ENCODE peak calls at places on chromosomes 13 and 19, in four cellular contexts. J, B, Y and P are unnamed samples.

GRCh38 chr19:47110521-47111080 is 3.0 kb downstream of the ZC3H4 start:
- DNase-seq in J (no peak), B (no peak), Y (peak), P (peak)

GRCh38 chr19:55229145-55229788 is 704 bp upstream of the TMEM86B start:
- DNase-seq in J (no peak), B (no peak), Y (no peak), P (no peak)

GRCh38 chr19:8610041-8610927 is at the start of gene ADAMTS10:
- DNase-seq in J (no peak), B (no peak), Y (peak), P (no peak)

GRCh38 chr19:7744871-7745270 is 2.5 kb downstream of the CD209 start:
- DNase-seq in J (no peak), B (no peak), Y (no peak), P (no peak)

GRCh38 chr19:10093295-10094186 is 7.4 kb downstream of the SHFL start:
- DNase-seq in J (no peak), B (no peak), Y (no peak), P (no peak)

GRCh38 chr13:78192721-78193120 is 274.1 kb upstream of the EDNRB start:
- DNase-seq in J (peak), B (no peak), Y (no peak), P (no peak)

GRCh38 chr13:81872581-81872980 is 1531.7 kb upstream of the SPRY2 start:
- DNase-seq in J (peak), B (no peak), Y (no peak), P (peak)

GRCh38 chr19:35117791-35118190 is 2.2 kb downstream of the FXYD3 start:
- DNase-seq in J (no peak), B (no peak), Y (no peak), P (no peak)

GRCh38 chr19:46608178-46608577 is 7.0 kb downstream of the CALM3 start:
- DNase-seq in J (no peak), B (no peak), Y (no peak), P (no peak)

GRCh38 chr19:40646564-40647254 is 43.7 kb downstream of the NUMBL start:
- DNase-seq in J (peak), B (no peak), Y (no peak), P (no peak)

GRCh38 chr19:48635263-48635965 is 1.8 kb downstream of the DBP start:
- DNase-seq in J (peak), B (no peak), Y (peak), P (peak)

GRCh38 chr19:56120371-56121179 is 520 bp downstream of the ZNF787 start:
- DNase-seq in J (peak), B (peak), Y (peak), P (peak)

GRCh38 chr19:10421240-10421948 is 1.1 kb downstream of the PDE4A start:
- DNase-seq in J (no peak), B (no peak), Y (peak), P (no peak)

GRCh38 chr19:18869231-18869575 is 26.8 kb downstream of the CERS1 start:
- DNase-seq in J (no peak), B (no peak), Y (no peak), P (no peak)

GRCh38 chr13:98890186-98890585 is 87.7 kb downstream of the DOCK9 start:
- DNase-seq in J (peak), B (peak), Y (no peak), P (peak)

GRCh38 chr19:46347572-46347883 is 641 bp downstream of the PPP5C start:
- DNase-seq in J (no peak), B (no peak), Y (no peak), P (no peak)

GRCh38 chr13:51222510-51223283 is 499 bp downstream of the FAM124A start:
- DNase-seq in J (no peak), B (no peak), Y (no peak), P (no peak)

GRCh38 chr13:37526710-37527446 is 71.7 kb downstream of the POSTN start:
- DNase-seq in J (no peak), B (no peak), Y (no peak), P (no peak)